ENCODE peak calls at places on chromosomes 3 and 15, in four cellular contexts. Y is fibroblast of lung, N is K562, F is SK-N-SH. Q is an unnamed sample. For H3K79me2, the result is how much of the 10 kb centered on the place peaks cover.

GRCh38 chr3:15809313-15809712 is 11.5 kb upstream of the ANKRD28 start:
- DNase-seq in N (no peak), Y (no peak), F (no peak), Q (no peak)

GRCh38 chr3:41716391-41716910 is 245.5 kb downstream of the ULK4 start:
- DNase-seq in N (no peak), Y (peak), F (peak), Q (no peak)

GRCh38 chr15:64246364-64247189 is 83.8 kb upstream of the PPIB start:
- DNase-seq in N (peak), F (no peak), Y (peak), Q (no peak)

GRCh38 chr3:24595801-24596200 is 101.2 kb upstream of the THRB start:
- DNase-seq in N (no peak), Y (peak), F (no peak), Q (no peak)

GRCh38 chr15:72818632-72819031 is 35.1 kb upstream of the ADPGK start:
- DNase-seq in Y (no peak), F (no peak), N (no peak), Q (no peak)

GRCh38 chr15:34437687-34438086 is at the start of gene GOLGA8A:
- DNase-seq in Y (peak), N (peak), F (peak), Q (no peak)

GRCh38 chr3:89002166-89002565 is 105.3 kb upstream of the EPHA3 start:
- DNase-seq in F (no peak), N (no peak), Y (no peak), Q (no peak)

GRCh38 chr15:40858706-40859105 is 14.9 kb downstream of the SPINT1 start:
- DNase-seq in Y (no peak), F (no peak), N (no peak), Q (no peak)

GRCh38 chr3:87228316-87228715 is 1.2 kb downstream of the CHMP2B start:
- DNase-seq in N (no peak), F (no peak), Y (peak), Q (no peak)

GRCh38 chr3:148146947-148147346 is 550.8 kb upstream of the AGTR1 start:
- DNase-seq in N (no peak), F (no peak), Y (peak), Q (no peak)

GRCh38 chr15:48388017-48388936 is 57.0 kb downstream of the DUT start:
- DNase-seq in Y (no peak), F (no peak), N (no peak), Q (no peak)

GRCh38 chr15:78072080-78072892 is 5.2 kb downstream of the TBC1D2B start:
- DNase-seq in F (no peak), Y (peak), N (no peak), Q (no peak)

GRCh38 chr3:138308783-138309182 is 20.9 kb downstream of the NME9 start:
- DNase-seq in F (no peak), Y (no peak), N (no peak), Q (no peak)

GRCh38 chr3:40925228-40925627 is 274.1 kb upstream of the CTNNB1 start:
- DNase-seq in Y (no peak), N (no peak), F (no peak), Q (no peak)

GRCh38 chr15:50876989-50877360 is 31.5 kb upstream of the AP4E1 start:
- DNase-seq in F (peak), N (peak), Y (peak), Q (peak)

GRCh38 chr15:85646538-85647091 is 148.1 kb downstream of the KLHL25 start:
- DNase-seq in F (peak), N (no peak), Y (peak), Q (no peak)

GRCh38 chr3:139105154-139105702 is 60.5 kb upstream of the PRR23C start:
- DNase-seq in Y (no peak), N (no peak), F (no peak), Q (no peak)

GRCh38 chr15:84878504-84878903 is 6.0 kb upstream of the SLC28A1 start:
- DNase-seq in N (peak), F (peak), Y (peak), Q (peak)

GRCh38 chr15:53833134-53833624 is 73.7 kb upstream of the WDR72 start:
- DNase-seq in Y (peak), N (no peak), F (peak), Q (no peak)

GRCh38 chr3:167507954-167508353 is 34.1 kb upstream of the SERPINI2 start:
- DNase-seq in F (no peak), Y (no peak), N (no peak), Q (peak)

GRCh38 chr3:62211675-62212429 is 161.5 kb downstream of the FEZF2 start:
- DNase-seq in N (no peak), F (no peak), Y (no peak), Q (no peak)

GRCh38 chr3:52838561-52839267 is 3.9 kb upstream of the MUSTN1 start:
- DNase-seq in F (no peak), Y (no peak), N (no peak), Q (no peak)

GRCh38 chr3:45547202-45547701 is 47.3 kb upstream of the LIMD1 start:
- DNase-seq in F (no peak), Y (no peak), N (no peak), Q (no peak)

GRCh38 chr15:59273266-59273665 is 66.6 kb downstream of the LDHAL6B start:
- DNase-seq in F (no peak), Y (no peak), N (no peak), Q (no peak)
- H3K79me2 ChIP-seq in F (under half), Y (under half), N (under half), Q (under half)

DNA sequence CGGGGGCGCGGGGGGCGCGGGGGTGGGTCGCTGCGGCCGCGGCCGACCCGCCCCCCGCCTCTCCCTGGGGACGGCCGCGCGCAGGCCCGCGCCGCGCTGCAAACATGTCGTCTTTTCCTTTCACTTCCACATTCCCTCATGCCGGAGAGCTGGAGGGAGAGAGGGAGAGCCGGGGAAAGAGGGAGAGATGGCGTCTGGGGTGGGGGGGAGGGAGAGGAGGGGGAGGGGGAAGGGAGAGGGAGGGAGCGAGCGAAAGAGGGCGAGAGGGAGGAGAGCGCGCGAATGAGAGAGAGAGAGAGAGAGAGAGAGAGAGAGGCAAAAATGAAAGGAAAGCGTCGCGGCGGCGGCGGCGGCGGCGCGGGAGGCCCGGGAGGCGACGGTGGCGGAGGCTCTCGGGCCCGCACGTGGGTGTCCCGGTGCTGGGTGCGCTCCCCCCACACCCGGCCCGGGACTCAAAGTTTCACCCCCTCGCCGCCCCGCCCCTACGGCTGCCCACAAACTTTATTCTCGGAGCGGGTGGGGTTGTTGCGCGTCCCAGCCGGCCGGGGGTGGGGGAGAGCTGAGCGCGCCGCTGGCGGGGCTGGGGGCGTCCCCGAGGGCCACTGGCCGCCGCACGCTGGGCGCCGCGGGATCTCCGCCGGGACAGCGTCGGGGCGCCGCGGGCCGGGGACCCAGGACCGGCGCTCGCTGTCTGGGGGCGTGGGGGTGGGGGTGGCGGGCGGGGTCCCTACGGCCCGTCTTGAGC is 731 bp downstream of the ZNF710 start:
- DNase-seq in N (peak), F (peak), Y (peak), Q (peak)
- H3K79me2 ChIP-seq in N (under half), F (under half), Y (under half), Q (half or more)

DNA sequence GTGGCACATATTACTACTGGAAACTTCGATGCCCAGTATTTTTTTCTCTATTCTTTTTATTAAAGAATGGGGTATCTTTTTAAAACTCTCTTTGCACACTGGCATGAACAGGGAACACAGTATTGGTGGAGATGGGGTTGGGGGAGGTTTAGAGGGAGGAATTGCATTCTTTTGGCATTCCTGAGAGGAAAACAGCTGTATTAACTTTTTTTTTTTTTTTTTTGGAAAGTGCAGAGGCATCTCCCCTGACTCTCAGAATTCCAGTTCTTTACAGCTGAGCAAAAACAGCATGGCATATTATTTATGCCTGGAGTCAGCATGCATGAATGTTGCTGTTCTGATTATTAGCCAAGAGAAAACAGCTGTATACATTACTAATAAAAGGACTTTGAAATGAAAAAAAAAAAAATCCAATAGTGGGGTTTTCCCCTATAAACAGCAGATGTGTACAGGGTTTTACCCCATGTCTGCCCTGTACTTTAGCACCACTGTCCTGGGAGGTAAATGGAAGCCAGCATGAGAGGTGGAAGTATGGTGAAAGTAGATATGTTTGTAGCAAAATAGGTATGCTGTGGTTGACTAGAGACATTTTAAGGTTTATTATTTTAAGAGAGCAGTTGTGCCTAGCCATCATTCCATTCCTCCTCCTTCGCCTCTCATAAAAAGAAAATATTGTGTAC is 132.2 kb downstream of the FNDC3B start:
- DNase-seq in Y (no peak), N (no peak), F (no peak), Q (no peak)
- H3K79me2 ChIP-seq in Y (under half), N (under half), F (half or more), Q (under half)

DNA sequence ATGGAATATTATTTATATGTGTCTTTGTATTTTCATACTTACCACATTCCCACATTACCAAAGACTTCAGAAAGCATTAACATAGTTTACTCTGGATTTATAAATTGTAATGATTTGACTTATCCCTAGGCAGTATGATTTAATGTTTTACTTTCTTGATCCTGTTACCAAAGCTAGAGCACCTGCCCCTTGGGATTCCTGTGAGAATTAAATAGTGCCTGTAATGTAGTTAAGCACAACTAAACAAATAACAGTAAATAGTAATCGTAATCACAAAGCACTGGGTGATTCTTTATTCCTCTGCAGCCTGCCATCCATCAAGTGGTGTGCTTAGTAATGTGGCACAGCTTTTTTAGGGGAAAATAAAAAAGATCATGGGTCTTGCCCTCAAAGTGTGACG is 39.1 kb downstream of the ATP2C1 start:
- DNase-seq in Y (no peak), N (no peak), F (no peak), Q (no peak)
- H3K79me2 ChIP-seq in Y (under half), N (under half), F (under half), Q (half or more)

GRCh38 chr3:196409409-196409808 is 22.8 kb downstream of the UBXN7 start:
- DNase-seq in Y (no peak), F (no peak), N (no peak), Q (no peak)
- H3K79me2 ChIP-seq in Y (under half), F (half or more), N (half or more), Q (half or more)

Q was measured in Karpas-422.